ENCODE peak calls at places on chromosomes 5 and 9, in four cellular contexts. B is transverse colon, T is sigmoid colon, K is lung. Q is an unnamed sample.
A peak's percentile ranks its signal among the peaks of the same experiment; 100 is the strongest.

GRCh38 chr5:34959323-34959722 is 30.0 kb downstream of the DNAJC21 start:
- DNase-seq in B (no peak), T (no peak), K (no peak), Q (peak; percentile 34)

GRCh38 chr5:56159521-56159947 is 73.6 kb downstream of the ANKRD55 start:
- DNase-seq in B (no peak), T (no peak), K (no peak), Q (no peak)

GRCh38 chr9:90044263-90044662 is 439.5 kb downstream of the GADD45G start:
- DNase-seq in B (no peak), T (no peak), K (no peak), Q (no peak)

GRCh38 chr9:19030899-19031298 is 2.1 kb downstream of the SAXO1 start:
- DNase-seq in B (no peak), T (no peak), K (no peak), Q (no peak)

GRCh38 chr5:115398726-115399125 is 102.3 kb upstream of the CCDC112 start:
- DNase-seq in B (no peak), T (no peak), K (no peak), Q (peak; percentile 74)

GRCh38 chr9:21160178-21160577 is 6.3 kb downstream of the IFNA21 start:
- DNase-seq in B (no peak), T (no peak), K (no peak), Q (no peak)

GRCh38 chr9:72674961-72675360 is 153.6 kb downstream of the TMC1 start:
- DNase-seq in B (no peak), T (no peak), K (no peak), Q (no peak)

GRCh38 chr9:127524373-127524772 is 73.1 kb downstream of the LRSAM1 start:
- DNase-seq in B (no peak), T (no peak), K (no peak), Q (no peak)

GRCh38 chr9:90838098-90838497 is 36.5 kb downstream of the SYK start:
- DNase-seq in B (no peak), T (no peak), K (no peak), Q (no peak)

GRCh38 chr5:91281409-91281808 is 101.7 kb downstream of the ARRDC3 start:
- DNase-seq in B (no peak), T (no peak), K (no peak), Q (no peak)

GRCh38 chr5:116779846-116780245 is 205.2 kb upstream of the SEMA6A start:
- DNase-seq in B (no peak), T (no peak), K (no peak), Q (no peak)

GRCh38 chr5:141208478-141208877 is at the start of gene PCDHB12:
- DNase-seq in B (no peak), T (no peak), K (no peak), Q (no peak)

GRCh38 chr9:116951588-116952433 is 264.7 kb downstream of the TRIM32 start:
- DNase-seq in B (no peak), T (no peak), K (no peak), Q (peak; percentile 88)

GRCh38 chr9:127557998-127558546 is 54.0 kb upstream of the STXBP1 start:
- DNase-seq in B (no peak), T (no peak), K (no peak), Q (no peak)

GRCh38 chr5:156367602-156368001 is 40.6 kb downstream of the SGCD start:
- DNase-seq in B (no peak), T (no peak), K (no peak), Q (peak; percentile 61)

GRCh38 chr5:93303291-93303691 is 277.7 kb downstream of the NR2F1-AS1 start:
- DNase-seq in B (no peak), T (no peak), K (no peak), Q (no peak)

GRCh38 chr9:4594994-4595393 is 67.1 kb upstream of the PLPP6 start:
- DNase-seq in B (no peak), T (no peak), K (no peak), Q (no peak)

GRCh38 chr5:133534566-133534965 is 77.8 kb downstream of the FSTL4 start:
- DNase-seq in B (no peak), T (no peak), K (no peak), Q (no peak)

GRCh38 chr5:163350083-163350482 is 87.3 kb upstream of the CCNG1 start:
- DNase-seq in B (no peak), T (no peak), K (no peak), Q (no peak)

GRCh38 chr9:33250458-33250995 is 10.6 kb downstream of the SPINK4 start:
- DNase-seq in B (no peak), T (peak; percentile 38), K (no peak), Q (no peak)

GRCh38 chr5:107619781-107620180 is 51.0 kb downstream of the EFNA5 start:
- DNase-seq in B (no peak), T (no peak), K (no peak), Q (no peak)

GRCh38 chr5:179772355-179772754 is 21.4 kb upstream of the LTC4S start:
- DNase-seq in B (no peak), T (no peak), K (no peak), Q (no peak)

GRCh38 chr9:4734150-4734549 is 6.9 kb downstream of the AK3 start:
- DNase-seq in B (no peak), T (no peak), K (no peak), Q (no peak)

GRCh38 chr5:54186912-54187445 is 123.4 kb downstream of the ARL15 start:
- DNase-seq in B (no peak), T (no peak), K (no peak), Q (no peak)

GRCh38 chr9:85212209-85212608 is 529.5 kb downstream of the AGTPBP1 start:
- DNase-seq in B (no peak), T (no peak), K (no peak), Q (no peak)

GRCh38 chr5:97903742-97904141 is 720.7 kb upstream of the RIOK2 start:
- DNase-seq in B (no peak), T (no peak), K (no peak), Q (no peak)

GRCh38 chr5:52800394-52801213 is 12.9 kb downstream of the ITGA1 start:
- DNase-seq in B (peak; percentile 73), T (peak; percentile 84), K (peak; percentile 67), Q (no peak)

GRCh38 chr9:117314021-117314420 is 100.8 kb downstream of the ASTN2 start:
- DNase-seq in B (no peak), T (no peak), K (no peak), Q (no peak)

GRCh38 chr5:684771-685216 is 8.4 kb downstream of the TPPP start:
- DNase-seq in B (no peak), T (peak; percentile 57), K (no peak), Q (no peak)

GRCh38 chr5:143062379-143062778 is 292.2 kb downstream of the ARHGAP26 start:
- DNase-seq in B (no peak), T (no peak), K (no peak), Q (no peak)

GRCh38 chr5:146052780-146053179 is 52.6 kb downstream of the PLAC8L1 start:
- DNase-seq in B (no peak), T (no peak), K (no peak), Q (no peak)

GRCh38 chr9:118586978-118587377 is 782.3 kb downstream of the BRINP1 start:
- DNase-seq in B (no peak), T (no peak), K (no peak), Q (no peak)

GRCh38 chr5:95759634-95760033 is 28.5 kb downstream of the RHOBTB3 start:
- DNase-seq in B (no peak), T (no peak), K (no peak), Q (peak; percentile 32)

GRCh38 chr5:164073013-164073535 is 567.7 kb downstream of the MAT2B start:
- DNase-seq in B (no peak), T (no peak), K (no peak), Q (no peak)

GRCh38 chr5:170265527-170265926 is 32.0 kb downstream of the LCP2 start:
- DNase-seq in B (no peak), T (peak; percentile 86), K (no peak), Q (no peak)

GRCh38 chr9:136657975-136658848 is 4.5 kb upstream of the EGFL7 start:
- DNase-seq in B (no peak), T (no peak), K (no peak), Q (no peak)

GRCh38 chr5:14726066-14726838 is 61.7 kb downstream of the OTULIN start:
- DNase-seq in B (no peak), T (no peak), K (no peak), Q (no peak)

GRCh38 chr9:82438581-82438980 is 450.0 kb downstream of the SPATA31D1 start:
- DNase-seq in B (no peak), T (no peak), K (no peak), Q (no peak)
- H3K4me3 ChIP-seq in B (no peak overlapping the region), T (no peak overlapping the region), K (no peak overlapping the region), Q (no peak overlapping the region)

GRCh38 chr9:22169732-22170131 is 160.6 kb upstream of the CDKN2B start:
- DNase-seq in B (no peak), T (no peak), K (no peak), Q (no peak)
- H3K27ac ChIP-seq in B (peak overlapping the region; percentile 16), T (no peak overlapping the region), K (no peak overlapping the region), Q (peak overlapping the region; percentile 25)

GRCh38 chr9:128770286-128770685 is 1.4 kb downstream of the ZER1 start:
- DNase-seq in B (no peak), T (no peak), K (no peak), Q (no peak)

GRCh38 chr9:128771094-128771721 is 519 bp downstream of the ZER1 start:
- DNase-seq in B (peak; percentile 40), T (no peak), K (no peak), Q (no peak)

GRCh38 chr9:128774804-128775203 is 3.1 kb upstream of the ZER1 start:
- DNase-seq in B (no peak), T (no peak), K (no peak), Q (no peak)

GRCh38 chr9:128771745-128772519 is at the start of gene ZER1:
- DNase-seq in B (peak; percentile 96), T (peak; percentile 96), K (peak; percentile 94), Q (peak; percentile 55)

GRCh38 chr9:128773049-128773448 is 1.3 kb upstream of the ZER1 start:
- DNase-seq in B (no peak), T (no peak), K (no peak), Q (no peak)
- TF ChIP-seq CTCF in B (no peak), T (no peak), K (no peak), Q (no peak)

GRCh38 chr5:29518176-29518575 is 1675.3 kb upstream of the CDH6 start:
- DNase-seq in B (no peak), T (no peak), K (no peak), Q (no peak)
- H3K4me3 ChIP-seq in B (no peak overlapping the region), T (no peak overlapping the region), K (no peak overlapping the region), Q (no peak overlapping the region)

DNA sequence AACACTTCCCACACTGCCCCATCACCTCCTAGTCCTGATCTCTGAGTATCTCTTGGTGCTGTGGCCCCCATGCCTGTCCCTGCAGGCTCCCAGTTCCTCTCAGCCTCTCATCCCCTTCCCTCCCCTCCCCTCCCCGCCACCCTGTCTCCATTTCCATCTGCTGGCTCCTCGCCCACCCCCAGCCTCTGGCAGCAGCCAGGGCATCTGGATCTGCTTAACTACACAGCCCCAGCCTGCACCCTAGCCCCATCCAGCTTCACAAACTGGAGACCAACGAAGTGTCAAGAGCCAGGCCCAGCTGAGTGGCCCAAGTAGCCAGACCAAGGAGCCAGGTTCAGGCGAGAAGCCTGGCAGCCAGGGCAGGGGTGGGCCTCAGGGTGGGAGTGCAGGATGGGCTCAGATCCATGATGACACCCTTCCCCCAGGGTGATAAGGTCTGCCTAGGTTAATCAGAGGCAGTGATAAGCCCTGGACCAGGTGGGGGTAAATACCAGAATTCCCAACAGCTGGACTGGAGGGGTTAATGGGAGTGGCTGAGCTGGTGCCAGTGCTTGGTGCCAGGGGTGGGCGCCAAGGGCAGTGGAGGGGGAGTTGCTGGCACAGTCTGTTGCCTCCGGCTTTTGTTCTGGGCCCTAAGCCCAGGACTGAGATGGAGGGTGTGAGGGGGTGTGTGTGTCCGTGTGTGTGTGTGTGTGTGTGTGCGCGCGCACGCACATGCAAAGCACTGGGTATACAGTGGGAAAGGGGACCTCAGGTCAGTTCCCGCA is 2.5 kb downstream of the IL11RA start:
- DNase-seq in B (peak; percentile 51), T (peak; percentile 95), K (no peak), Q (no peak)
- H3K27ac ChIP-seq in B (peak overlapping the region; percentile 85), T (peak overlapping the region; percentile 83), K (peak overlapping the region; percentile 88), Q (no peak overlapping the region)

GRCh38 chr5:69032009-69032408 is 61.8 kb upstream of the SLC30A5 start:
- DNase-seq in B (no peak), T (no peak), K (no peak), Q (no peak)
- TF ChIP-seq CTCF in B (no peak), T (no peak), K (no peak), Q (no peak)

Q was measured in AG04450.